ENCODE peak calls at places on chromosomes 6 and 20, in four cellular contexts. H is H9, D is H1, V is IMR-90. Y is an unnamed sample.

GRCh38 chr20:60447703-60448102 is 489.5 kb downstream of the CDH26 start:
- DNase-seq in H (no peak), D (no peak), V (peak; percentile 1), Y (no peak)

GRCh38 chr6:56856036-56856580 is 98.8 kb upstream of the BEND6 start:
- DNase-seq in H (no peak), D (no peak), V (peak; percentile 17), Y (no peak)

GRCh38 chr6:44652551-44652950 is 265.0 kb downstream of the CDC5L start:
- DNase-seq in H (no peak), D (no peak), V (peak; percentile 25), Y (no peak)

GRCh38 chr6:98382246-98382645 is 452.1 kb upstream of the POU3F2 start:
- DNase-seq in H (no peak), D (no peak), V (no peak), Y (no peak)

GRCh38 chr6:35485402-35485877 is 11.4 kb downstream of the TEAD3 start:
- DNase-seq in H (peak; percentile 79), D (no peak), V (no peak), Y (peak; percentile 94)

GRCh38 chr6:80214436-80215022 is 108.1 kb downstream of the BCKDHB start:
- DNase-seq in H (no peak), D (no peak), V (peak; percentile 70), Y (peak; percentile 62)

GRCh38 chr20:51562027-51562333 is 19.5 kb upstream of the NFATC2 start:
- DNase-seq in H (no peak), D (no peak), V (peak; percentile 19), Y (no peak)

GRCh38 chr6:131368077-131368911 is 204.7 kb upstream of the ARG1 start:
- DNase-seq in H (no peak), D (no peak), V (no peak), Y (peak; percentile 38)

GRCh38 chr6:134247854-134248580 is 69.9 kb downstream of the SGK1 start:
- DNase-seq in H (no peak), D (no peak), V (no peak), Y (no peak)

GRCh38 chr20:25286917-25287316 is 39.0 kb downstream of the PYGB start:
- DNase-seq in H (no peak), D (no peak), V (no peak), Y (no peak)

GRCh38 chr6:47677381-47678100 is 20.8 kb upstream of the ADGRF4 start:
- DNase-seq in H (no peak), D (no peak), V (no peak), Y (no peak)

DNA sequence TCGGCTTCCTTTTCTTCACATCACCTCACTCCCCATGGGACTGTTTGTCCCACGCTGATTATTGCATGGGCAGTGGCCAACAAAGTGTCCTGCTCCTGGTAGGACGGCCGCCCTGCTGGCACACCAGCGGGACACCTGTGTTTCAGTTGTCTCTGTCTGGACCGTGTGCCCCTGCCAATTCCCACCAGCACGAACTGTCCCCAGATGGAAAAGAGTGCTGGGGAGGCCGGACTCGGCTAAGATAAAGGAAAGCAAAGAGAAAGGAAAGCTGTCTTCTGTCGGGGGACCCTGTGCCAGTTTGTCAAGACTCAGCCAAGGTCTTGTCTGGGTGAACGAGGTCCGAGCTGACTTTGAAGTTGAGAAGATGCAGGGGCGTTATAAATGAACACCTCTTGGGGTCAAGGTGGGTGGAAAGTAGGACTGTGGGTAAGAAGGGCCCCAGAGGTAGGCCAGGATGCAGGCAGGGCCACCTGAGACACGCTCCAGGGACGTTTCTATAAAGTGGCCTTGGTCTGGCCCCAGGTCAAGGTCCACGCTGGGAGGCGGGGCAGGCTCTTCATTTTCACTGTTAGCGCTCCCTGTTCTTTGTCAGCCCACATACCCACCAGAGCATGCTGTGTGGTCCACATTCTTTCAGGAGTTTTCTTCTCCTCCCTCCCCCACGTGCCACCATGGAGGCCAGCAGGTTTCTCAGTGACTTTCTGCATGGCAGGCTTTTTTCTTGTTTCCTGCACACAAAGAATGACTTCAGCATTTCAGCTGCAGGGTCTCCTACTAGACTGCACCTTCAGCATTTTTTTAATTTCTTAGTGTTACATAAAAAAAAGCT is 57.2 kb downstream of the FAM50B start:
- DNase-seq in H (no peak), D (no peak), V (no peak), Y (peak; percentile 24)
- H4K5ac ChIP-seq in H (peak overlapping the region; percentile 27), D (no peak overlapping the region), V (no peak overlapping the region), Y (no peak overlapping the region)

DNA sequence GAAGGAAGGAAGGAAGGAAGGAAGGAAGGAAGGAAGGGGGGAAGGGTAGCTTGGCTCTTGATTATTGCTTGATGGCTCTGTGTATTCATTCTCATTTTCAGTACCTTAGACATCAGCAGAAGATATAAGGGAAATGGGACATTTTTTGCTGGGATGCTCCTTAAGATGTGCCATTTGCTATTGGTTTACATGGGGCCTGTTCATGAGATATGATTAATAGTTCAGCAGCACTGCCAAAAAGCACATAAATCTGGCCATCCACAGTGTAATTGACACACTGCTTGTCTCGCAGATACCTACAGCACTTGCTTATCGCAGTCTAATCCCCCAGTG is 137.5 kb upstream of the JARID2 start:
- DNase-seq in H (no peak), D (no peak), V (no peak), Y (no peak)
- H4K5ac ChIP-seq in H (no peak overlapping the region), D (no peak overlapping the region), V (no peak overlapping the region), Y (no peak overlapping the region)

DNA sequence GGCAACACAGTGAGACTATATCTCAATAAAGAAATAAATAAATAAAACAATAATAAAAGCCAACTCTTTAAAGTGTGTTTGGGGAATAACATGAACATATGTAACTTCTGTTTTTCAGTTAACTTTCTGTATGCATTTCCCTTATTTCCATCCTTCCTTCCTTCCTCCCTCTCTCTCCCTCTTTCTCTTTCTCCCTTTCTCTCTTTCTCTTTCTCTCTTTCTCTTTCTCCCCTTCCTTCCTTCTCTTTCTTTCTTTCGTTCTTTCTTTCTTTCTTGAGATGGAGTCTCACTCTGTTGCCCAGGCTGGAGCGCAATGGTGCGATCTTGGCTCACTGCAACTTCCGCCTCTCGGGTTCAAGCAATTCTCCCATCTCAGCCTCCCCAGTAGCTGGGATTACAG is 48.8 kb upstream of the PRND start:
- DNase-seq in H (no peak), D (no peak), V (no peak), Y (no peak)
- H4K5ac ChIP-seq in H (no peak overlapping the region), D (no peak overlapping the region), V (no peak overlapping the region), Y (no peak overlapping the region)

GRCh38 chr20:7609250-7609649 is 331.0 kb downstream of the HAO1 start:
- DNase-seq in H (no peak), D (no peak), V (no peak), Y (no peak)

GRCh38 chr20:7601431-7601830 is 338.8 kb downstream of the HAO1 start:
- DNase-seq in H (no peak), D (no peak), V (no peak), Y (no peak)

GRCh38 chr20:7610681-7611080 is 329.6 kb downstream of the HAO1 start:
- DNase-seq in H (no peak), D (no peak), V (no peak), Y (no peak)

GRCh38 chr20:7608246-7608645 is 332.0 kb downstream of the HAO1 start:
- DNase-seq in H (no peak), D (no peak), V (no peak), Y (peak; percentile 19)

DNA sequence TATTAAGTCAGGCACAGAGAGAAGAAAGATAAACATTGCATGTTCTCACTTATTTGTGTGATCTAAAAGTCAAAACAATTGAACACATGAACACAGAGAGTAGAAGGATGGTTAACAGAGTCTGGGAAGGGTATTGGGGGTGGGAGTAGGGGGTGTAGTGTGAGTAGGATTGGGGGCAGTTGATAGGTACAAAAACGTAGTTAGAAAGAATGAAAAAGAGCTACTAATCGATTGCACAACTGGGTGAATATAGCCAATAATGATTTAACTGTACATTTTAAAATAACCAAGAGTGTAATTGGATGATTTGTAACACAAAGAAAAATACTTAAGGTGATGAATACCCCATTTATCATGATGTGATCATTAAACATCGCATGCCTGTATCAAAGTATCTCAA is 333.3 kb downstream of the HAO1 start:
- DNase-seq in H (no peak), D (no peak), V (no peak), Y (no peak)
- H4K5ac ChIP-seq in H (no peak overlapping the region), D (no peak overlapping the region), V (no peak overlapping the region), Y (no peak overlapping the region)

GRCh38 chr6:135546680-135547418 is 49.3 kb upstream of the AHI1 start:
- DNase-seq in H (no peak), D (no peak), V (no peak), Y (no peak)

GRCh38 chr6:135540207-135540877 is 42.8 kb upstream of the AHI1 start:
- DNase-seq in H (no peak), D (no peak), V (peak; percentile 62), Y (peak; percentile 19)

DNA sequence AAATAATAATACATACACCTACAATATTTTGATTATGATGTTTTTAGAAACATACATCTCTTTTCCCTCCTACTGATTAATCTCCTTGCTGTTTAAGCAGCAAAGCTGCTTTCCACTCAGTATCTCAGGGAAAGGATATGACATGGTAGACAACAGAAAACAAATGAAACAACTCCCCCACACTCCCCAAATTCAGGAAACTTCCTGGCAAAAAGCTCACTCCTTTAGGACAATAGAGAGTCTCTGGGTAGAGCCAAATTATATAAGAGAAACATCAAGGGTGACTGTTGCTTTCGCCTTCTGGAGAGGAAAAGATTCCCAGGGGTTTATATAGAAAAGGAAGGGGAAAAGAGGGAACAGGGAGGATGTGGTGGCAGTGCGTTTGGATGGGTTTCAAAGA is 48.7 kb upstream of the AHI1 start:
- DNase-seq in H (no peak), D (no peak), V (no peak), Y (no peak)
- H4K5ac ChIP-seq in H (no peak overlapping the region), D (no peak overlapping the region), V (no peak overlapping the region), Y (no peak overlapping the region)

GRCh38 chr20:42472198-42472597 is 717.5 kb downstream of the PTPRT start:
- DNase-seq in H (no peak), D (no peak), V (no peak), Y (no peak)

DNA sequence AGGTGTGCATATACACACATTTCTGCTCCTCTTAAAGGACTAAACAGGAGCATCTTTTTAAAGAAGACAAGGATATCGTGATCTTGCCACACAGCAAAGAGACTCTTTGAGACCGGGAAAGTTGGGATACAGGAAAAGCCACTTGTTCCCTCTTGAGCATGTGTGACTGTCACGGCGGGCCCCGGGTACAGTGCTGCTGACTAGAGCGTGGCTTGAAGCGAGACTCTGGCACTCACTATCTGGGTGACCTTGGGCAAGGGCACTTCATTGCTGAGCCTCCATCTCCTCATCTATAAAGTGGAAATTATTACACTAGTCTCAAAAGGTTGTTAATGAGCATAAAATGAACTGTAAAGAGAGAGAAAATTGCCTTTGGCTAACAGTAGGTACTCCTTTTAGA is 713.9 kb downstream of the PTPRT start:
- DNase-seq in H (no peak), D (no peak), V (no peak), Y (no peak)
- H4K5ac ChIP-seq in H (no peak overlapping the region), D (no peak overlapping the region), V (no peak overlapping the region), Y (no peak overlapping the region)